ENCODE peak calls at places on chromosomes 13 and 19, in eight cellular contexts. O is activated T-cell treated with anti-CD3 and anti-CD28 coated beads, Interleukin-2, amount 50 U/mL, for 1 hour; S is H7; N is cardiac fibroblast; I is KBM-7; G is NCI-H774; U is K562; K is endothelial cell. V is an unnamed sample.

GRCh38 chr13:51523082-51523518 is 61.2 kb upstream of the WDFY2 start:
- DNase-seq in O (peak), S (no peak), N (peak), I (peak), G (no peak), U (no peak), K (no peak), V (peak)

GRCh38 chr19:38162094-38162493 is 61.9 kb downstream of the DPF1 start:
- DNase-seq in O (no peak), S (peak), N (no peak), I (no peak), G (no peak), U (no peak), K (no peak), V (no peak)

GRCh38 chr19:5585461-5586299 is 17.9 kb upstream of the TINCR start:
- DNase-seq in O (peak), S (peak), N (no peak), I (peak), G (no peak), U (peak), K (no peak), V (peak)

GRCh38 chr13:65744761-65745160 is 1485.4 kb downstream of the PCDH9 start:
- DNase-seq in O (no peak), S (no peak), N (peak), I (no peak), G (no peak), U (no peak), K (no peak), V (peak)

GRCh38 chr19:49889687-49890348 is 6.9 kb downstream of the IL4I1 start:
- DNase-seq in O (peak), S (peak), N (peak), I (no peak), G (no peak), U (peak), K (peak), V (no peak)

GRCh38 chr13:46796515-46797467 is at the start of gene ESD:
- DNase-seq in O (peak), S (peak), N (peak), I (peak), G (peak), U (peak), K (peak), V (peak)

GRCh38 chr19:16435238-16435911 is 36.4 kb downstream of the EPS15L1 start:
- DNase-seq in O (no peak), S (no peak), N (peak), I (no peak), G (no peak), U (no peak), K (no peak), V (peak)

GRCh38 chr19:31597616-31598015 is 248.4 kb upstream of the TSHZ3 start:
- DNase-seq in O (no peak), S (no peak), N (no peak), I (no peak), G (no peak), U (no peak), K (no peak), V (no peak)

GRCh38 chr19:16160445-16160942 is 12.8 kb downstream of the CIB3 start:
- DNase-seq in O (no peak), S (no peak), N (no peak), I (no peak), G (no peak), U (no peak), K (no peak), V (no peak)

GRCh38 chr13:48873598-48873997 is 102.1 kb upstream of the FNDC3A start:
- DNase-seq in O (no peak), S (peak), N (peak), I (no peak), G (no peak), U (no peak), K (no peak), V (peak)

GRCh38 chr13:23985060-23985459 is 87.8 kb upstream of the C1QTNF9B start:
- DNase-seq in O (no peak), S (no peak), N (no peak), I (no peak), G (no peak), U (no peak), K (no peak), V (no peak)

GRCh38 chr19:47609885-47610545 is 1.1 kb downstream of the BICRA start:
- DNase-seq in O (peak), S (peak), N (peak), I (peak), G (no peak), U (peak), K (peak), V (peak)

GRCh38 chr13:113793718-113794085 is 34.7 kb downstream of the TMEM255B start:
- DNase-seq in O (no peak), S (peak), N (no peak), I (no peak), G (no peak), U (no peak), K (no peak), V (no peak)

GRCh38 chr19:39325778-39326680 is 5.4 kb upstream of the LRFN1 start:
- DNase-seq in O (no peak), S (peak), N (peak), I (no peak), G (no peak), U (peak), K (no peak), V (no peak)

GRCh38 chr13:112686364-112686763 is 3.5 kb upstream of the ATP11A start:
- DNase-seq in O (no peak), S (no peak), N (no peak), I (no peak), G (no peak), U (no peak), K (no peak), V (no peak)

GRCh38 chr13:61187471-61187870 is 228.2 kb downstream of the PCDH20 start:
- DNase-seq in O (no peak), S (no peak), N (no peak), I (no peak), G (no peak), U (no peak), K (no peak), V (no peak)